ENCODE peak calls at places on chromosomes 7 and 10, in five cellular contexts. K is NCI-H1092 treated with DMSO at 0.1 percent for 48 hours, U is small intestine, S is nephron progenitor cell, D is Kasumi-1. B is an unnamed sample.

GRCh38 chr7:141737118-141737835 is 881 bp upstream of the SSBP1 start:
- DNase-seq in K (peak), U (peak), S (no peak), D (peak), B (peak)

GRCh38 chr10:122286872-122287271 is 15.8 kb downstream of the BTBD16 start:
- DNase-seq in K (no peak), U (no peak), S (peak), D (no peak), B (peak)

GRCh38 chr7:136942396-136942795 is 73.9 kb downstream of the CHRM2 start:
- DNase-seq in K (no peak), U (no peak), S (no peak), D (no peak), B (no peak)

GRCh38 chr7:22726849-22727792 is at the start of gene IL6:
- DNase-seq in K (peak), U (no peak), S (peak), D (peak), B (peak)

GRCh38 chr10:21278491-21279216 is 246.8 kb downstream of the SKIDA1 start:
- DNase-seq in K (peak), U (peak), S (peak), D (peak), B (peak)

GRCh38 chr7:46257766-46258448 is 336.8 kb upstream of the IGFBP3 start:
- DNase-seq in K (no peak), U (no peak), S (no peak), D (no peak), B (no peak)

GRCh38 chr7:2688409-2689342 is 674 bp downstream of the AMZ1 start:
- DNase-seq in K (no peak), U (no peak), S (peak), D (no peak), B (peak)

GRCh38 chr10:86355571-86356038 is 11.0 kb downstream of the GRID1 start:
- DNase-seq in K (peak), U (no peak), S (no peak), D (peak), B (no peak)

GRCh38 chr10:102449321-102450123 is 1.8 kb downstream of the C10orf95 start:
- DNase-seq in K (peak), U (peak), S (peak), D (peak), B (peak)

GRCh38 chr7:107167483-107168232 is 1.1 kb upstream of the HBP1 start:
- DNase-seq in K (peak), U (peak), S (peak), D (peak), B (peak)

GRCh38 chr10:131732631-131733127 is 168.1 kb upstream of the PPP2R2D start:
- DNase-seq in K (no peak), U (no peak), S (no peak), D (no peak), B (no peak)

GRCh38 chr7:51645298-51645697 is 328.7 kb upstream of the COBL start:
- DNase-seq in K (no peak), U (peak), S (peak), D (no peak), B (no peak)

GRCh38 chr10:121823993-121824463 is 103.8 kb downstream of the ATE1 start:
- DNase-seq in K (peak), U (peak), S (no peak), D (peak), B (peak)

GRCh38 chr7:42982604-42983115 is 50.5 kb downstream of the MRPL32 start:
- DNase-seq in K (no peak), U (no peak), S (no peak), D (no peak), B (no peak)

GRCh38 chr7:105656922-105657521 is 75.7 kb upstream of the EFCAB10 start:
- DNase-seq in K (no peak), U (peak), S (peak), D (peak), B (peak)

GRCh38 chr10:126336786-126337185 is 51.5 kb downstream of the ADAM12 start:
- DNase-seq in K (no peak), U (no peak), S (no peak), D (no peak), B (no peak)

GRCh38 chr7:7562736-7563135 is 3.9 kb upstream of the MIOS start:
- DNase-seq in K (no peak), U (no peak), S (no peak), D (no peak), B (no peak)

GRCh38 chr10:45035673-45036072 is 35.0 kb downstream of the ZNF22 start:
- DNase-seq in K (no peak), U (no peak), S (no peak), D (no peak), B (no peak)

GRCh38 chr7:155237730-155238129 is 59.9 kb upstream of the INSIG1 start:
- DNase-seq in K (no peak), U (no peak), S (no peak), D (no peak), B (no peak)

GRCh38 chr7:137970263-137970975 is 31.5 kb downstream of the CREB3L2 start:
- DNase-seq in K (no peak), U (no peak), S (no peak), D (no peak), B (no peak)

GRCh38 chr7:30553141-30553540 is 41.5 kb upstream of the GARS1 start:
- DNase-seq in K (no peak), U (no peak), S (no peak), D (no peak), B (no peak)

GRCh38 chr7:80335473-80336232 is 176.2 kb downstream of the GNAT3 start:
- DNase-seq in K (peak), U (peak), S (no peak), D (no peak), B (peak)

GRCh38 chr10:103616705-103617361 is 123.3 kb downstream of the NEURL1 start:
- DNase-seq in K (no peak), U (no peak), S (no peak), D (no peak), B (no peak)

GRCh38 chr10:132158122-132158741 is 28.5 kb upstream of the DPYSL4 start:
- DNase-seq in K (no peak), U (no peak), S (no peak), D (no peak), B (no peak)

GRCh38 chr7:45236666-45237065 is 79.1 kb downstream of the RAMP3 start:
- DNase-seq in K (no peak), U (no peak), S (no peak), D (no peak), B (no peak)

GRCh38 chr10:58352956-58353610 is 18.3 kb downstream of the UBE2D1 start:
- DNase-seq in K (no peak), U (no peak), S (no peak), D (no peak), B (peak)

GRCh38 chr10:109966961-109967738 is 40.6 kb upstream of the ADD3 start:
- DNase-seq in K (peak), U (peak), S (peak), D (no peak), B (peak)

GRCh38 chr10:96651998-96652431 is 65.2 kb upstream of the TM9SF3 start:
- DNase-seq in K (no peak), U (no peak), S (no peak), D (peak), B (no peak)

GRCh38 chr7:28738384-28738783 is 219.7 kb downstream of the TRIL start:
- DNase-seq in K (no peak), U (no peak), S (no peak), D (no peak), B (peak)

GRCh38 chr10:24650669-24651391 is 72.9 kb downstream of the ARHGAP21 start:
- DNase-seq in K (no peak), U (no peak), S (no peak), D (no peak), B (peak)

GRCh38 chr7:30970594-30971094 is 6.9 kb downstream of the GHRHR start:
- DNase-seq in K (peak), U (no peak), S (peak), D (no peak), B (no peak)

GRCh38 chr7:100426516-100426915 is 2.0 kb downstream of the ZCWPW1 start:
- DNase-seq in K (no peak), U (no peak), S (no peak), D (no peak), B (no peak)

GRCh38 chr10:15540729-15541128 is 169.6 kb upstream of the FAM171A1 start:
- DNase-seq in K (no peak), U (no peak), S (no peak), D (no peak), B (no peak)

GRCh38 chr10:127018766-127019165 is 113.5 kb downstream of the DOCK1 start:
- DNase-seq in K (no peak), U (no peak), S (no peak), D (no peak), B (no peak)

GRCh38 chr10:92005978-92006377 is 82.4 kb downstream of the BTAF1 start:
- DNase-seq in K (no peak), U (no peak), S (no peak), D (no peak), B (no peak)

GRCh38 chr10:65861249-65861648 is 1064.6 kb upstream of the LRRTM3 start:
- DNase-seq in K (no peak), U (peak), S (no peak), D (no peak), B (no peak)

GRCh38 chr7:43933902-43934560 is 7.8 kb downstream of the UBE2D4 start:
- DNase-seq in K (no peak), U (no peak), S (no peak), D (no peak), B (no peak)

GRCh38 chr7:72622532-72622931 is 205.5 kb downstream of the TYW1B start:
- DNase-seq in K (no peak), U (no peak), S (no peak), D (no peak), B (no peak)